ENCODE peak calls at places on chromosomes 4 and X, in eight cellular contexts. B, N, P, S, O, Y, G and L are unnamed samples.

GRCh38 chr4:19832388-19832787 is 419.3 kb upstream of the SLIT2 start:
- DNase-seq in S (no peak), P (no peak), G (no peak), Y (no peak), O (no peak), N (no peak), B (no peak), L (no peak)

GRCh38 chr4:8727546-8728510 is 135.3 kb downstream of the CPZ start:
- DNase-seq in P (no peak), B (peak), Y (peak), S (peak), O (peak), N (peak), G (no peak), L (no peak)

GRCh38 chr4:81737865-81738559 is 266.3 kb upstream of the RASGEF1B start:
- DNase-seq in Y (no peak), B (no peak), P (no peak), G (no peak), O (no peak), S (no peak), N (no peak), L (no peak)

GRCh38 chr4:78956979-78957378 is 17.7 kb upstream of the PAQR3 start:
- DNase-seq in S (no peak), Y (no peak), P (no peak), O (no peak), B (no peak), N (no peak), G (no peak), L (no peak)

GRCh38 chrX:101223226-101223625 is 3.6 kb downstream of the DRP2 start:
- DNase-seq in N (no peak), B (no peak), G (no peak), Y (no peak), O (no peak), S (no peak), P (no peak), L (no peak)

GRCh38 chr4:8855781-8856245 is 15.8 kb downstream of the HMX1 start:
- DNase-seq in B (no peak), S (peak), N (no peak), O (peak), Y (no peak), G (no peak), P (peak), L (no peak)

GRCh38 chr4:136934601-136935000 is 597.7 kb downstream of the PCDH18 start:
- DNase-seq in S (no peak), B (no peak), G (no peak), O (no peak), N (no peak), P (no peak), Y (no peak), L (no peak)

GRCh38 chr4:60913026-60913425 is 287.1 kb upstream of the ADGRL3 start:
- DNase-seq in N (no peak), B (no peak), P (no peak), G (no peak), Y (no peak), S (no peak), O (no peak), L (no peak)

GRCh38 chrX:31633349-31633748 is 561.5 kb upstream of the FTHL17 start:
- DNase-seq in S (no peak), Y (no peak), N (no peak), O (no peak), B (no peak), P (no peak), G (no peak), L (no peak)

GRCh38 chrX:132622130-132622529 is 133.3 kb upstream of the MBNL3 start:
- DNase-seq in N (no peak), P (no peak), S (no peak), B (no peak), O (no peak), Y (no peak), G (peak), L (no peak)

GRCh38 chr4:174177536-174177935 is 105.9 kb downstream of the FBXO8 start:
- DNase-seq in O (no peak), Y (no peak), P (no peak), S (no peak), B (no peak), G (no peak), N (no peak), L (no peak)

GRCh38 chr4:53637348-53637747 is 46.1 kb upstream of the LNX1 start:
- DNase-seq in N (no peak), S (no peak), G (no peak), B (no peak), Y (no peak), P (no peak), O (no peak), L (no peak)

GRCh38 chr4:90695411-90695810 is 568.2 kb downstream of the CCSER1 start:
- DNase-seq in O (no peak), B (no peak), G (no peak), Y (no peak), N (no peak), S (no peak), P (no peak), L (no peak)

GRCh38 chr4:81577392-81577791 is 105.7 kb upstream of the RASGEF1B start:
- DNase-seq in G (no peak), N (no peak), Y (no peak), S (no peak), P (no peak), B (no peak), O (no peak), L (no peak)

GRCh38 chrX:10900585-10901289 is 210.4 kb upstream of the HCCS start:
- DNase-seq in G (peak), Y (no peak), P (no peak), B (no peak), N (no peak), S (no peak), O (no peak), L (no peak)

GRCh38 chr4:87973283-87974169 is 2.0 kb upstream of the SPP1 start:
- DNase-seq in N (peak), Y (peak), B (no peak), G (peak), P (peak), O (peak), S (no peak), L (peak)

GRCh38 chr4:174214102-174214878 is 69.2 kb downstream of the FBXO8 start:
- DNase-seq in S (no peak), B (no peak), N (no peak), P (peak), Y (no peak), G (peak), O (no peak), L (no peak)

DNA sequence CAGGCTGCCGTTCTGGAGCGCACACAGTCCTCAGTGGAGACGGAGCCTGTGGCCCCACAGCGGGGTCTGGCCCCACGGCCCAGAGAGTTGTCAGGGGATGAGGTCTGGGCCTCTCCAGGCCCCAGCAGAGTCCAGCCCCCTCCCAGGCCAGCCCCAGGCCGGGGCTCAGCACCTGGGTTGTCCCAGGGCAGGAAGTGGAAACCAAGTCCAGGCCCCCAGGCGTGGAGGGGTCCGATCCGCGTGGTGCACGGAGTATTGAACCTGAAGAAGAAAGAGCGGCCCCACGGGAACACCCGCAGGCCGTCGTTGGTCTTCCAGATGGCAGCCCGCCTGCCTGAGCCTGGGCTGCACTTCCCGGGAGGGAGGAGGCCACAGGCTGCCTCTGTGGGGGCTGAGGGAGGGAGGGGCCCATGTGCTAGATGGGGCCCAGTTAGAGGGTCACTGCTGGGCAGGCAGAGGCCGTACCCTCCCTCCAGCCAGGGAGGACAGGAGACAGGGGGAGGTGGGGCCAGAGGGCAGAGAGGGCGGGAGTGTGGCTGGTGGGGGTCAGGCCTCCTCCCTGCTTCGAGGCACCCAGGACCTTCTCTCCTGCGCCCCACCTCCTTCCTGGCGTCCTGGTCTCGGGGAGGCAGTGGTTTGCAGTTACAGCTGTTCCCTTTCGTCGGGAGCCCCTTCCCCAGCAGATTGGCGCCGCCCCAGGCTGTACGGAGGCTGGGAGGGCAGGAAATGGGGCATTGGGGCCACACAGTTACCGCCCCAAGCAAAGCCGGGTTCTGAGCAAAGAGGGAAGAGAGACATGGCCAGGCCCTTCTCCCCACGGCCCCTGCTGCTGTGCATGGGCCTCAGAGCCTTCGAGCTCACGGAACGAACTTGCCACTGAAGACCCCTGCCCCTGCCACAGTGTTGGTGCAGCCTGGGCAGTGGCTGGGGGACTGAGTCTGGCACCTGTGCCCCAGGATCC is 8.1 kb downstream of the HGFAC start:
- DNase-seq in O (no peak), N (no peak), P (no peak), G (no peak), B (no peak), Y (no peak), S (peak), L (no peak)
- TF ChIP-seq CTCF in O (no peak), N (no peak), P (no peak), G (no peak), B (no peak), Y (no peak), S (no peak), L (no peak)

GRCh38 chrX:78378476-78379115 is 51.2 kb upstream of the CYSLTR1 start:
- DNase-seq in N (no peak), O (no peak), P (no peak), B (no peak), S (no peak), G (no peak), Y (no peak), L (no peak)

GRCh38 chrX:78377186-78377585 is 49.8 kb upstream of the CYSLTR1 start:
- DNase-seq in P (no peak), S (no peak), O (no peak), N (no peak), B (no peak), Y (no peak), G (no peak), L (no peak)

GRCh38 chrX:78375894-78376293 is 48.5 kb upstream of the CYSLTR1 start:
- DNase-seq in B (no peak), P (no peak), N (no peak), Y (no peak), S (no peak), O (no peak), G (no peak), L (no peak)
- TF ChIP-seq CTCF in B (no peak), P (peak), N (no peak), Y (no peak), S (no peak), O (no peak), G (no peak), L (no peak)

DNA sequence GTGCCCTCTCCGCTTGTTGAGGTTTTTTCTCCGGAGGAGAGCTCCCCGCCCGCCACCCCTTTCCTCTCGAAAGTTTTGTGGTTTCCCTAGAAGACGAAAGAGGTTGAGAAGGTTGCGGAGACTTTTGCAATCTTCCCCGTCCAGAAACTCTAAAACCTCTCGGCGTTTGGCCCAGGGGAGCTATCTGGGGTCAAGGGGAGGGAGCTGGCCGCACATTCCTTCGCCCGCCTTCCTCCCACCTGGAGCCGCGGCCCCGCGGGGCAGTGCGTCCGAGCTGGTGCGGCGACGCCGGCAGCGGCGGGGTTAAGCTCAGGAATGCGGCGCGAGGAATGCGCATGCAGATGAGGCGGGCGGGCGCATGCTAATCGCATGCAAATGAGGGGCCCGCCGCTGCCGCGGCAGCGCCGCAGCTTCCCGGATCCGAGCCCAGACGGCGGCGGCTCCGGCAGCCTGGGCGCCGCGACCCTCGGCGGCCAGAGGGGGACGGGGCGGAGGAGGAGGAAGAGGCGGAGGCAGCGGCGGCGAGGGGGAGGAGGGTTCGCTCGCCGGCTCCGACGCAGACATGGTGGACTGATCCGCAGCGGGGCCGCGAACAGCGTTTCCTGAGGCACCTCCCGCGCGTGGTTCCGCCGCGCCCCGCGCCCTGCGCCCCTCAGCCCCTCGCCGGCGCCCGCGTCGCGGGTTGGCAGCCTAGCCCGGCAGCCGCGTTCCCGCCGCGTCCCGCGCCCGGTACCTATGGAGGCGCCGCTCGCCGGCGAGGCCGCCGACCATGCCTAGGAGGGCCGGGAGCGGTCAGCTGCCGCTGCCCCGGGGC is at the start of gene WWC2:
- DNase-seq in N (peak), O (no peak), B (peak), Y (peak), G (peak), P (peak), S (peak), L (peak)
- TF ChIP-seq CTCF in N (no peak), O (no peak), B (no peak), Y (no peak), G (no peak), P (no peak), S (no peak), L (no peak)

GRCh38 chrX:68665502-68665901 is 18.0 kb downstream of the STARD8 start:
- DNase-seq in P (no peak), N (no peak), B (no peak), S (no peak), G (no peak), O (no peak), Y (no peak), L (no peak)
- TF ChIP-seq CTCF in P (peak), N (peak), B (no peak), S (no peak), G (no peak), O (no peak), Y (no peak), L (no peak)

GRCh38 chr4:108156391-108156790 is 12.3 kb downstream of the LEF1 start:
- DNase-seq in Y (no peak), P (no peak), B (no peak), G (no peak), O (no peak), S (no peak), N (no peak), L (no peak)

GRCh38 chr4:108157655-108158054 is 11.1 kb downstream of the LEF1 start:
- DNase-seq in B (no peak), P (no peak), Y (no peak), N (no peak), O (no peak), S (no peak), G (no peak), L (no peak)

GRCh38 chr4:108163352-108163751 is 5.4 kb downstream of the LEF1 start:
- DNase-seq in S (no peak), P (no peak), B (no peak), N (no peak), Y (no peak), O (no peak), G (no peak), L (no peak)

GRCh38 chr4:108160741-108161352 is 7.9 kb downstream of the LEF1 start:
- DNase-seq in S (no peak), G (no peak), O (peak), P (no peak), B (no peak), N (no peak), Y (no peak), L (no peak)

GRCh38 chr4:108159845-108160244 is 8.9 kb downstream of the LEF1 start:
- DNase-seq in S (no peak), Y (no peak), O (peak), P (no peak), B (no peak), N (no peak), G (no peak), L (no peak)
- TF ChIP-seq CTCF in S (no peak), Y (no peak), O (no peak), P (no peak), B (no peak), N (no peak), G (no peak), L (no peak)

DNA sequence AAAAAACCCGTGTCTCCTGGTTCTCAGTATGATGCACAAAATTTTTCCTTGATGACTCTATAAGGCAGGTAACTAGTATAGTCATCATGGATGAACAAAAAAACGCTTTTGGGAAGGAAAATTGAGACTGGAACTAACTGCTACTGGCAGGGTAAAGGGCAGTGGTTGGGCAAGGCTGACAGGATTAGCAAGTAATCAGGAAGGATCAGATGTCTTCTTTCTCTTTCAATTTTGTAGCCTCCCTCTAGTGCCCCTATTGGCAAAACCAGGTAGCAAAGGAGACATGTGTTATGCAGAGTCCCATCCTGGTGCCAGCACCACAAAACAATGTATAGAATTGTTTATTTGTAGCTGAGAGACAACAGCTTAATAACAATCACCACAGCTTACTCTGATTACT is 12.8 kb upstream of the SLITRK4 start:
- DNase-seq in O (peak), B (no peak), S (no peak), G (no peak), N (no peak), P (peak), Y (no peak), L (no peak)
- TF ChIP-seq CTCF in O (peak), B (no peak), S (no peak), G (no peak), N (peak), P (peak), Y (no peak), L (peak)